ENCODE peak calls at places on chromosome 12, in six cellular contexts. One of them, this sample, is unnamed. For H3K4me1, the result is how much of the 10 kb centered on the place peaks cover.

GRCh38 chr12:32777159-32777558 is 21.5 kb upstream of the YARS2 start:
- DNase-seq in neuronal stem cell: no peak
- DNase-seq in heart right ventricle: no peak
- DNase-seq in RWPE2: no peak
- DNase-seq in IMR-90: no peak
- DNase-seq in HCT116: no peak
- DNase-seq in this sample: no peak

GRCh38 chr12:2795291-2796186 is 769 bp downstream of the FKBP4 start:
- DNase-seq in neuronal stem cell: peak
- DNase-seq in heart right ventricle: peak
- DNase-seq in RWPE2: peak
- DNase-seq in IMR-90: peak
- DNase-seq in HCT116: no peak
- DNase-seq in this sample: no peak

GRCh38 chr12:27844427-27845090 is 64.5 kb upstream of the MANSC4 start:
- DNase-seq in neuronal stem cell: no peak
- DNase-seq in heart right ventricle: peak
- DNase-seq in RWPE2: no peak
- DNase-seq in IMR-90: peak
- DNase-seq in HCT116: no peak
- DNase-seq in this sample: no peak

GRCh38 chr12:95674631-95675030 is 115.9 kb downstream of the NTN4 start:
- DNase-seq in neuronal stem cell: no peak
- DNase-seq in heart right ventricle: no peak
- DNase-seq in RWPE2: no peak
- DNase-seq in IMR-90: no peak
- DNase-seq in HCT116: no peak
- DNase-seq in this sample: no peak

GRCh38 chr12:80807640-80808288 is 91.1 kb downstream of the MYF5 start:
- DNase-seq in neuronal stem cell: no peak
- DNase-seq in heart right ventricle: no peak
- DNase-seq in RWPE2: no peak
- DNase-seq in IMR-90: peak
- DNase-seq in HCT116: no peak
- DNase-seq in this sample: no peak

GRCh38 chr12:93025145-93026103 is 96.3 kb upstream of the EEA1 start:
- DNase-seq in neuronal stem cell: no peak
- DNase-seq in heart right ventricle: no peak
- DNase-seq in RWPE2: no peak
- DNase-seq in IMR-90: peak
- DNase-seq in HCT116: peak
- DNase-seq in this sample: no peak

GRCh38 chr12:120006248-120006975 is 17.4 kb downstream of the BICDL1 start:
- DNase-seq in neuronal stem cell: no peak
- DNase-seq in heart right ventricle: no peak
- DNase-seq in RWPE2: no peak
- DNase-seq in IMR-90: no peak
- DNase-seq in HCT116: no peak
- DNase-seq in this sample: no peak

GRCh38 chr12:46430340-46430948 is 57.9 kb upstream of the SLC38A2 start:
- DNase-seq in neuronal stem cell: no peak
- DNase-seq in heart right ventricle: no peak
- DNase-seq in RWPE2: no peak
- DNase-seq in IMR-90: peak
- DNase-seq in HCT116: peak
- DNase-seq in this sample: no peak

GRCh38 chr12:27272375-27273028 is 28.4 kb downstream of the STK38L start:
- DNase-seq in neuronal stem cell: no peak
- DNase-seq in heart right ventricle: no peak
- DNase-seq in RWPE2: no peak
- DNase-seq in IMR-90: no peak
- DNase-seq in HCT116: no peak
- DNase-seq in this sample: no peak

GRCh38 chr12:67515679-67516363 is 132.7 kb upstream of the DYRK2 start:
- DNase-seq in neuronal stem cell: no peak
- DNase-seq in heart right ventricle: no peak
- DNase-seq in RWPE2: no peak
- DNase-seq in IMR-90: no peak
- DNase-seq in HCT116: no peak
- DNase-seq in this sample: no peak

GRCh38 chr12:59087077-59087673 is 166.9 kb upstream of the LRIG3 start:
- DNase-seq in neuronal stem cell: no peak
- DNase-seq in heart right ventricle: no peak
- DNase-seq in RWPE2: no peak
- DNase-seq in IMR-90: peak
- DNase-seq in HCT116: peak
- DNase-seq in this sample: no peak

GRCh38 chr12:109020750-109021380 is at the start of gene SVOP:
- DNase-seq in neuronal stem cell: peak
- DNase-seq in heart right ventricle: peak
- DNase-seq in RWPE2: peak
- DNase-seq in IMR-90: peak
- DNase-seq in HCT116: peak
- DNase-seq in this sample: peak

GRCh38 chr12:131912526-131913274 is 16.4 kb upstream of the PUS1 start:
- DNase-seq in neuronal stem cell: no peak
- DNase-seq in heart right ventricle: peak
- DNase-seq in RWPE2: peak
- DNase-seq in IMR-90: peak
- DNase-seq in HCT116: peak
- DNase-seq in this sample: peak

GRCh38 chr12:121095544-121096198 is 37.0 kb upstream of the P2RX7 start:
- DNase-seq in neuronal stem cell: peak
- DNase-seq in heart right ventricle: peak
- DNase-seq in RWPE2: no peak
- DNase-seq in IMR-90: peak
- DNase-seq in HCT116: peak
- DNase-seq in this sample: no peak

GRCh38 chr12:10211101-10211974 is 1.3 kb upstream of the GABARAPL1 start:
- DNase-seq in neuronal stem cell: no peak
- DNase-seq in heart right ventricle: no peak
- DNase-seq in RWPE2: no peak
- DNase-seq in IMR-90: no peak
- DNase-seq in HCT116: no peak
- DNase-seq in this sample: no peak
- H3K4me3 ChIP-seq in neuronal stem cell: no peak
- H3K4me3 ChIP-seq in heart right ventricle: peak
- H3K4me3 ChIP-seq in RWPE2: no peak
- H3K4me3 ChIP-seq in IMR-90: no peak
- H3K4me3 ChIP-seq in HCT116: peak
- H3K4me3 ChIP-seq in this sample: peak

GRCh38 chr12:6229224-6229748 is 29.1 kb downstream of the CD9 start:
- DNase-seq in neuronal stem cell: no peak
- DNase-seq in heart right ventricle: no peak
- DNase-seq in RWPE2: no peak
- DNase-seq in IMR-90: no peak
- DNase-seq in HCT116: no peak
- DNase-seq in this sample: no peak

GRCh38 chr12:6228535-6229223 is 28.5 kb downstream of the CD9 start:
- DNase-seq in neuronal stem cell: no peak
- DNase-seq in heart right ventricle: no peak
- DNase-seq in RWPE2: no peak
- DNase-seq in IMR-90: no peak
- DNase-seq in HCT116: no peak
- DNase-seq in this sample: no peak

GRCh38 chr12:6231359-6232268 is 31.4 kb downstream of the CD9 start:
- DNase-seq in neuronal stem cell: no peak
- DNase-seq in heart right ventricle: no peak
- DNase-seq in RWPE2: no peak
- DNase-seq in IMR-90: no peak
- DNase-seq in HCT116: no peak
- DNase-seq in this sample: no peak

GRCh38 chr12:6230321-6231110 is 30.3 kb downstream of the CD9 start:
- DNase-seq in neuronal stem cell: no peak
- DNase-seq in heart right ventricle: no peak
- DNase-seq in RWPE2: no peak
- DNase-seq in IMR-90: no peak
- DNase-seq in HCT116: no peak
- DNase-seq in this sample: no peak

DNA sequence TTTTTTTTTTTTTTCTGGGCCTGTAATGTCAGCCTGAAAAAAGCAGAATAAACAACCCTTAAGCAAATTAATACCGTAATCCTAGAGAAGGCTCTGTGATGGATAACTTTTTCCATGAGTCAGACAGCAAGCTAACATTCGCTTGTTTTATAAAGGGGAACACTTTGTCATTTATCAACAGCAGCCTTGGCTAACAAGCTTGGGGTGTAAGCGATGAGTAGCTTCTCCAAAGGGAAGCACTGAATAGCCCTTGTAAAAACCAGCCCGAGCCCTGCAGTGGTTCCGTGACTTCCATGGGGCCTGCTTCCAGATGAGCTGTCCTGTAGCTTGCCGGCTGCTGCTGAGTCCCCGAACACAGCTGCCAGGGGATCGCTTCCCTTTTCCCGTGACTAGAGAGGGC is 29.6 kb downstream of the CD9 start:
- DNase-seq in neuronal stem cell: no peak
- DNase-seq in heart right ventricle: no peak
- DNase-seq in RWPE2: no peak
- DNase-seq in IMR-90: peak
- DNase-seq in HCT116: no peak
- DNase-seq in this sample: peak
- H3K4me1 ChIP-seq in neuronal stem cell: under half
- H3K4me1 ChIP-seq in heart right ventricle: half or more
- H3K4me1 ChIP-seq in RWPE2: half or more
- H3K4me1 ChIP-seq in IMR-90: under half
- H3K4me1 ChIP-seq in HCT116: under half
- H3K4me1 ChIP-seq in this sample: half or more

DNA sequence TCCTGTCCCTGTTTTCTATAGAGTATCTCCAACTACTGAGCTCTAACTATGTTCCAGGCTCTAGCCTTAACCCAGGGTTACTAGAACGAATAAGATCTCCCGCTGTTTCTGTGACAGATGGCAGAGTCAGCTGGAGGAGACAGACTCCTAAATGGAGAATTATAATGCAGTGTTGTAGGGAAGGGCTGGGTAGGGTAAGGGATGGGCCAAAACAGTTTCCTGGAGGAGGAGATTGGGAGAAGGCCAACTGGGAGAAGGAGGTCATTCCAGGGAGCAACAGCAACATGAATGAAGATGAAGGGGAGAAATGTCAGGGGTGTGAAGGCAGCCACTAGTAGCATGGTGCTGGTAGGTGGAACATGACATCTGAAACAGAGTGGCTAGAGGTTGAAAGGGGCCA is 73.4 kb upstream of the ANO4 start:
- DNase-seq in neuronal stem cell: no peak
- DNase-seq in heart right ventricle: no peak
- DNase-seq in RWPE2: no peak
- DNase-seq in IMR-90: no peak
- DNase-seq in HCT116: no peak
- DNase-seq in this sample: no peak
- H3K27ac ChIP-seq in neuronal stem cell: no peak
- H3K27ac ChIP-seq in heart right ventricle: no peak
- H3K27ac ChIP-seq in RWPE2: no peak
- H3K27ac ChIP-seq in IMR-90: no peak
- H3K27ac ChIP-seq in HCT116: no peak
- H3K27ac ChIP-seq in this sample: no peak

DNA sequence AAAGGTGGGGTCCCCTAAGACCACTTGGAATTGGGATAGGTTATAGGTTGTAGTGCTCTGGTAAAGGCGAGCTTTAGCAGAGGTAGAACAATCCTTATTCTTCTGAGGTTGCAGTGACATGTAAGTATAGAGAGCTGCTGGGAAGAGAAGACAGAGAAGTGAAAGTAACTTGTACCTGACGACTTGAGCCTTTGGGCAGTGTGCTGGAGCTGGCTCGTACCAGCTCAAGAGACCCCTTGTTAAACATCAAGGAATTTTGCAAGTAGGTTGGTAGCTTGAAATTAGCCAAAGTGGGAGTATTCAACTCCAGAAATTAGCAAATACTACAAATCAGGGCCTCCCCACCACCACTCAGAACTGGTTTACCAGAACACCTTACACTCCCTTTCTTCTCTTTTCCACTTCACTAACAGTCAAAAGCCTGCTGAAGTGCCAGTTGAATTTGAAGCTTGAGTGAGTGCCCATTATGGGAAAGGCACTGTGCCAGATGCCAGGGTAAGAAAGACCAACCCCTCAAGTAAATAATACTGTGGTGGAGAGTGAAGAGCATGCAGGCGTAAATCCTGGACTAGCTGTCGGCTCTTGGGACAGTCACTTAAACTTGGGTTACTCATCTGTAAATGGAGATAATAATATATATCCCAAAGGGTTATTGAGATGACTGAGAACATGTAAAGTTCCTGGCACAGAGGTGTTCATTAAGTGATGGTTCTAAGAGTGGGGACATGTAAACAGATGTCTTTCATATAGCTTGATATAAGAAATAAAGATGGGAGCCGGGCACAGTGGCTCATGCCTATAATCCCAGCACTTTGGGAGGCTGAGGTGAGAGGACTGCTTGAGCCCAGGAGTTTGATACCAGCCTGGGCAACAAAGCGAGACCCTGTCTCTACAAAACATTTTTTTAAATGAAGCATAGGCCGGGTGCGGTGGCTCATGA is 27.1 kb upstream of the EID3 start:
- DNase-seq in neuronal stem cell: no peak
- DNase-seq in heart right ventricle: no peak
- DNase-seq in RWPE2: no peak
- DNase-seq in IMR-90: no peak
- DNase-seq in HCT116: no peak
- DNase-seq in this sample: no peak
- H3K4me3 ChIP-seq in neuronal stem cell: no peak
- H3K4me3 ChIP-seq in heart right ventricle: no peak
- H3K4me3 ChIP-seq in RWPE2: no peak
- H3K4me3 ChIP-seq in IMR-90: peak
- H3K4me3 ChIP-seq in HCT116: peak
- H3K4me3 ChIP-seq in this sample: peak